ENCODE peak calls at places on chromosomes 16 and 17, in seven cellular contexts. B is GM13977, K is ovary, Z is AG04449, Y is HL-60, U is lung, V is progenitor cell of endocrine pancreas. T is an unnamed sample.

GRCh38 chr16:88967800-88968588 is 9.0 kb downstream of the CBFA2T3 start:
- DNase-seq in B (peak; percentile 92), K (no peak), V (no peak), Y (no peak), U (no peak), Z (no peak), T (no peak)

GRCh38 chr17:49787932-49788442 is 494 bp upstream of the KAT7 start:
- DNase-seq in K (no peak), V (no peak), U (no peak), Z (no peak), Y (peak; percentile 37), B (no peak), T (peak; percentile 15)

GRCh38 chr16:20774703-20775362 is 11.0 kb downstream of the ACSM3 start:
- DNase-seq in Z (peak; percentile 2), K (no peak), B (peak; percentile 59), U (peak; percentile 84), V (peak; percentile 39), Y (peak; percentile 72), T (peak; percentile 87)

GRCh38 chr17:55571095-55571494 is 59.8 kb upstream of the SMIM36 start:
- DNase-seq in B (no peak), Z (no peak), V (no peak), K (no peak), U (no peak), Y (no peak), T (no peak)

GRCh38 chr17:68903294-68903693 is 51.9 kb downstream of the ABCA8 start:
- DNase-seq in K (no peak), Y (no peak), Z (no peak), U (no peak), V (no peak), B (no peak), T (no peak)

GRCh38 chr16:71933913-71934696 is 38.8 kb downstream of the IST1 start:
- DNase-seq in Z (no peak), Y (no peak), U (no peak), K (no peak), B (no peak), V (no peak), T (no peak)

GRCh38 chr17:28916302-28916934 is 13.5 kb upstream of the DHRS13 start:
- DNase-seq in K (no peak), Y (peak; percentile 37), V (peak; percentile 25), Z (no peak), U (peak; percentile 42), B (peak; percentile 50), T (peak; percentile 31)

GRCh38 chr17:80978499-80979497 is 12.8 kb upstream of the CHMP6 start:
- DNase-seq in V (no peak), K (no peak), U (no peak), Y (no peak), Z (no peak), B (no peak), T (no peak)

GRCh38 chr17:61411944-61412859 is 12.6 kb downstream of the TBX2 start:
- DNase-seq in Y (peak; percentile 55), K (peak; percentile 84), U (peak; percentile 74), Z (no peak), V (peak; percentile 84), B (peak; percentile 96), T (peak; percentile 90)

GRCh38 chr16:86249631-86250030 is 260.7 kb upstream of the FOXF1 start:
- DNase-seq in U (no peak), Y (no peak), B (no peak), Z (no peak), K (no peak), V (no peak), T (no peak)

GRCh38 chr17:73551756-73552155 is 92.5 kb downstream of the SDK2 start:
- DNase-seq in Y (no peak), U (no peak), Z (no peak), B (peak; percentile 55), V (no peak), K (no peak), T (no peak)

GRCh38 chr16:54282923-54283734 is 3.5 kb downstream of the IRX3 start:
- DNase-seq in U (no peak), V (no peak), Y (no peak), Z (no peak), B (peak; percentile 39), K (no peak), T (no peak)

GRCh38 chr17:14749269-14749668 is 448.4 kb downstream of the HS3ST3B1 start:
- DNase-seq in K (no peak), Z (no peak), V (no peak), B (no peak), U (no peak), Y (no peak), T (no peak)
- TF ChIP-seq CTCF in K (no peak), Z (no peak), V (no peak), B (no peak), U (no peak), Y (no peak), T (no peak)

GRCh38 chr16:70437017-70437581 is 1.8 kb downstream of the ST3GAL2 start:
- DNase-seq in B (peak; percentile 21), V (no peak), U (no peak), K (peak; percentile 72), Z (peak; percentile 74), Y (no peak), T (no peak)

GRCh38 chr16:70437582-70438324 is 1.1 kb downstream of the ST3GAL2 start:
- DNase-seq in Z (no peak), Y (no peak), K (no peak), V (no peak), B (peak; percentile 39), U (no peak), T (no peak)

GRCh38 chr16:70438325-70438982 is 446 bp downstream of the ST3GAL2 start:
- DNase-seq in B (peak; percentile 17), Z (no peak), Y (no peak), V (peak; percentile 28), U (no peak), K (peak; percentile 48), T (peak; percentile 43)

GRCh38 chr16:70441406-70441990 is 2.6 kb upstream of the ST3GAL2 start:
- DNase-seq in V (no peak), Y (no peak), U (no peak), B (no peak), Z (no peak), K (no peak), T (no peak)

DNA sequence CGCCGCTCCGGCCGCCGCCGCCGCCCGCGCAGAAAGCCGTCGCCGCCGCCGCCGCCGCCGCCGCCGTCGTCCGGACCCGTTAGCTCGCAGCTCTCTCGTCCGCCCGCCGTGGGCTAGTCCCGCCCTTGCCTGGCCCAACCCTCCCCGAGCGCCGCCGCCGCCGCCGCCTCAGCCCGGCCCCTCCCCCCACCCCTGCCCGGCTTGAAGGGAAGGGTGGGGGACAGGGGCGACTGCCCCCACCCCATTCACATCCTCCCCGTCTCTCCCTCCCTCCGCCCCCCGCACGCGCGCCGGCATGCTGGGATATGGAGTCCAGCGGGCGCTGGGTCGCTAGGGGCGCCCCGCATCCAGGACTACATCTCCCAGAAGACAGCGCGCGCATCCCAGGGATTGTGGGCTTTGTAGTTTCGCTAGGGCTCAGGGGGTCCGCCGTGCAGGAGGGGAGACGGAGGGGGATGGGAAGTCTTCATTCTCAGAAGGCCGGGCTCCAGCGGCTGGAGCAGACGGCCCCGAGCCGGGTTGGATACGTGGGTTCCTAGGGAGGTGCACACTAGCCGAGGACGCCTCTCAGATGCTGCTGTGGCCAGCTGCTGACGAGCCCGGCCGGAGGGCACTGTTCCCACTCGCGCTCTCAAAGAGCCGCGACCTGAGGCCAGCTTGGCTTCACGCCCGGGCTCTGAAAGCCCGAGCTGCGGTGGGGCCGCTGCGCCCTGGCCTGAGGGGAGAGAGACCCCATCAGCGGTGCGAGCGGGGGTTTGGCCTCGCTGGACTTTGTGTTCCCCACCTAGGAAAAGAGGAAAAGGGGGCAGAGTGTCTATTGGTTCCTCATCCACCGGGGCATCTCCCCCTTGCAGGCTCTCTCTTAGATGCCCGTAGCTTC is at the start of gene ST3GAL2:
- DNase-seq in V (peak; percentile 92), Y (peak; percentile 88), Z (no peak), B (peak; percentile 97), K (peak; percentile 95), U (peak; percentile 95), T (peak; percentile 92)
- TF ChIP-seq CTCF in V (no peak), Y (no peak), Z (peak; percentile 38), B (peak; percentile 14), K (no peak), U (peak; percentile 7), T (no peak)

GRCh38 chr16:66696669-66697630 is at the start of gene CMTM4:
- DNase-seq in U (peak; percentile 82), Z (no peak), K (peak; percentile 85), V (peak; percentile 79), B (peak; percentile 97), Y (peak; percentile 62), T (peak; percentile 88)
- TF ChIP-seq CTCF in U (no peak), Z (peak; percentile 2), K (no peak), V (peak; percentile 37), B (peak; percentile 49), Y (no peak), T (no peak)

GRCh38 chr16:49755291-49755611 is 100.7 kb downstream of the ZNF423 start:
- DNase-seq in Z (no peak), B (no peak), V (no peak), K (no peak), Y (no peak), U (no peak), T (peak; percentile 54)
- TF ChIP-seq CTCF in Z (peak; percentile 25), B (peak; percentile 16), V (peak; percentile 42), K (peak; percentile 45), Y (no peak), U (no peak), T (peak; percentile 23)

GRCh38 chr16:65576631-65577030 is 454.8 kb upstream of the CDH11 start:
- DNase-seq in U (no peak), V (no peak), Y (no peak), Z (no peak), B (no peak), K (no peak), T (peak; percentile 14)
- TF ChIP-seq CTCF in U (no peak), V (no peak), Y (no peak), Z (no peak), B (no peak), K (no peak), T (no peak)

DNA sequence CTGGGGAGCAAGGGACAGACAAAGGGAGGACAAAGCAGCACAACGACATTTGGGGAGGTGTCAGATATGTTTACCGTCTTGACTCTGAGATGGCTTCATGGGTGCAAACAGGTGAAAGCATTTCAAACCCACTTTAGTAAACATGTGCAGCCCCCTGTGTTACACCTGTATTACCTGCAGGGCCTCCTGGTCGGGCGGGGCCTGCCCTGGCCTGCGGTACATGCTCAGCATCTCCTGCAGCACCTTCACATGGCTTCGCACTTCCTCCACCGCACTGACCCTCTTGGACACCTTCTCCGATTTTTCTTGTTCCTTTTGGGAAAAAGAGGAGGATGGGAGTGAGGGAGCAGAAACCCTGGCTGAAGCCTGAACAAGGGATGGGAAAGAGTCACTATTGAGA is 24.5 kb downstream of the GGA2 start:
- DNase-seq in V (no peak), U (no peak), Y (no peak), Z (no peak), K (no peak), B (no peak), T (no peak)
- TF ChIP-seq CTCF in V (no peak), U (no peak), Y (no peak), Z (no peak), K (no peak), B (no peak), T (no peak)

T was measured in endothelial cell.